ENCODE peak calls at places on chromosomes 11 and 22, in seven cellular contexts. Z, R, N, X, J, B and D are unnamed samples.

GRCh38 chr11:46044601-46045000 is 76.7 kb downstream of the PHF21A start:
- DNase-seq in Z (no peak), R (no peak), N (no peak), X (no peak), J (no peak), B (no peak), D (no peak)

GRCh38 chr11:30281476-30282288 is 41.2 kb upstream of the ARL14EP start:
- DNase-seq in Z (no peak), R (no peak), N (no peak), X (no peak), J (no peak), B (no peak), D (no peak)

GRCh38 chr11:12109591-12110196 is 696 bp upstream of the MICAL2 start:
- DNase-seq in Z (no peak), R (peak; percentile 58), N (no peak), X (no peak), J (no peak), B (no peak), D (no peak)

GRCh38 chr11:35138949-35139881 is at the start of gene CD44:
- DNase-seq in Z (peak; percentile 87), R (peak; percentile 80), N (peak; percentile 80), X (peak; percentile 76), J (peak; percentile 83), B (peak; percentile 87), D (peak; percentile 90)

GRCh38 chr11:62757846-62758788 is 3.3 kb upstream of the POLR2G start:
- DNase-seq in Z (no peak), R (no peak), N (no peak), X (no peak), J (no peak), B (no peak), D (no peak)

GRCh38 chr11:18005376-18006129 is 7.3 kb downstream of the SERGEF start:
- DNase-seq in Z (no peak), R (no peak), N (no peak), X (no peak), J (no peak), B (no peak), D (no peak)

GRCh38 chr11:28756977-28757376 is 648.8 kb downstream of the METTL15 start:
- DNase-seq in Z (peak; percentile 23), R (no peak), N (no peak), X (no peak), J (no peak), B (no peak), D (no peak)

GRCh38 chr11:106601637-106602297 is 416.5 kb downstream of the GUCY1A2 start:
- DNase-seq in Z (no peak), R (no peak), N (no peak), X (no peak), J (no peak), B (no peak), D (no peak)

GRCh38 chr11:71548716-71549151 is 514 bp downstream of the KRTAP5-9 start:
- DNase-seq in Z (no peak), R (no peak), N (no peak), X (no peak), J (no peak), B (no peak), D (no peak)

GRCh38 chr22:19109198-19110063 is 12.8 kb downstream of the DGCR2 start:
- DNase-seq in Z (no peak), R (peak; percentile 80), N (peak; percentile 45), X (no peak), J (no peak), B (peak; percentile 66), D (no peak)

GRCh38 chr11:93537767-93538261 is 5.4 kb downstream of the SMCO4 start:
- DNase-seq in Z (peak; percentile 21), R (no peak), N (no peak), X (no peak), J (no peak), B (peak; percentile 54), D (no peak)

GRCh38 chr22:30485362-30485988 is 13.7 kb upstream of the SEC14L3 start:
- DNase-seq in Z (peak; percentile 90), R (peak; percentile 81), N (peak; percentile 67), X (no peak), J (peak; percentile 84), B (peak; percentile 61), D (peak; percentile 77)

GRCh38 chr11:99893803-99894202 is 793.3 kb upstream of the ARHGAP42 start:
- DNase-seq in Z (no peak), R (no peak), N (no peak), X (no peak), J (no peak), B (no peak), D (no peak)

GRCh38 chr11:122655527-122656072 is at the start of gene UBASH3B:
- DNase-seq in Z (peak; percentile 80), R (peak; percentile 82), N (peak; percentile 54), X (peak; percentile 69), J (peak; percentile 67), B (peak; percentile 73), D (peak; percentile 85)

GRCh38 chr11:19352736-19353110 is 112.0 kb upstream of the E2F8 start:
- DNase-seq in Z (no peak), R (no peak), N (no peak), X (no peak), J (no peak), B (no peak), D (no peak)

GRCh38 chr11:63939351-63939920 is 634 bp downstream of the NAA40 start:
- DNase-seq in Z (peak; percentile 43), R (no peak), N (no peak), X (no peak), J (no peak), B (peak; percentile 22), D (no peak)

GRCh38 chr11:46309669-46310288 is 32.3 kb downstream of the CREB3L1 start:
- DNase-seq in Z (no peak), R (no peak), N (no peak), X (no peak), J (no peak), B (no peak), D (no peak)

GRCh38 chr11:73240190-73240781 is 22.2 kb downstream of the P2RY2 start:
- DNase-seq in Z (peak; percentile 58), R (no peak), N (no peak), X (no peak), J (no peak), B (no peak), D (peak; percentile 70)

GRCh38 chr22:17808688-17809403 is 34.6 kb upstream of the BID start:
- DNase-seq in Z (no peak), R (no peak), N (no peak), X (no peak), J (no peak), B (no peak), D (no peak)

GRCh38 chr22:42283288-42284229 is 13.1 kb upstream of the TCF20 start:
- DNase-seq in Z (no peak), R (peak; percentile 69), N (peak; percentile 25), X (no peak), J (no peak), B (no peak), D (no peak)

GRCh38 chr11:32420937-32421532 is 14.3 kb downstream of the WT1 start:
- DNase-seq in Z (peak; percentile 69), R (peak; percentile 67), N (peak; percentile 12), X (no peak), J (no peak), B (no peak), D (no peak)

GRCh38 chr22:48323746-48324145 is 1503.9 kb downstream of the BRD1 start:
- DNase-seq in Z (no peak), R (no peak), N (no peak), X (no peak), J (no peak), B (no peak), D (peak; percentile 34)

GRCh38 chr11:88886796-88887195 is 179.0 kb downstream of the GRM5 start:
- DNase-seq in Z (peak; percentile 2), R (no peak), N (peak; percentile 21), X (peak; percentile 54), J (peak; percentile 6), B (peak; percentile 10), D (no peak)